ENCODE peak calls at places on chromosomes 13 and 19, in six cellular contexts. S, I, Q, R, D and N are unnamed samples.

GRCh38 chr19:45074744-45075143 is 1.5 kb downstream of the ZNF296 start:
- DNase-seq in S (no peak), R (no peak), Q (no peak), I (no peak), D (no peak), N (no peak)

GRCh38 chr19:4284176-4284958 is 5.3 kb downstream of the SHD start:
- DNase-seq in S (no peak), D (no peak), Q (peak; percentile 9), I (peak; percentile 88), R (no peak), N (no peak)

GRCh38 chr19:19670070-19670551 is 1.5 kb downstream of the ZNF101 start:
- DNase-seq in D (no peak), I (peak; percentile 44), S (no peak), Q (no peak), R (no peak), N (no peak)

GRCh38 chr13:45659536-45659935 is 42.6 kb upstream of the CBY2 start:
- DNase-seq in Q (no peak), S (no peak), I (no peak), D (no peak), R (no peak), N (no peak)

GRCh38 chr19:28820289-28820688 is 392.7 kb downstream of the UQCRFS1 start:
- DNase-seq in R (no peak), Q (no peak), D (no peak), I (no peak), S (no peak), N (no peak)

GRCh38 chr19:45682117-45682516 is 9.6 kb downstream of the SNRPD2 start:
- DNase-seq in I (no peak), S (no peak), Q (no peak), D (no peak), R (no peak), N (no peak)

GRCh38 chr19:55923556-55923955 is 8.6 kb downstream of the NLRP13 start:
- DNase-seq in D (no peak), I (no peak), R (no peak), Q (no peak), S (no peak), N (no peak)

GRCh38 chr19:18157465-18158063 is 4.6 kb downstream of the PIK3R2 start:
- DNase-seq in D (no peak), Q (no peak), S (peak; percentile 55), R (no peak), I (no peak), N (no peak)

GRCh38 chr19:54388001-54388802 is 23.5 kb upstream of the LAIR1 start:
- DNase-seq in R (no peak), D (no peak), Q (no peak), I (peak; percentile 63), S (no peak), N (no peak)

GRCh38 chr13:97385854-97386253 is 48.1 kb upstream of the RAP2A start:
- DNase-seq in Q (no peak), R (no peak), S (no peak), I (no peak), D (no peak), N (no peak)

GRCh38 chr13:49357694-49358093 is 86.2 kb downstream of the CAB39L start:
- DNase-seq in D (no peak), Q (peak; percentile 67), I (no peak), R (no peak), S (no peak), N (no peak)

GRCh38 chr13:40472427-40473220 is 193.8 kb downstream of the FOXO1 start:
- DNase-seq in Q (no peak), I (peak; percentile 39), S (no peak), D (no peak), R (no peak), N (no peak)

GRCh38 chr13:97121894-97122293 is 100.2 kb upstream of the MBNL2 start:
- DNase-seq in I (no peak), R (no peak), S (no peak), D (no peak), Q (peak; percentile 48), N (no peak)

GRCh38 chr13:105196052-105196451 is 1339.4 kb downstream of the EFNB2 start:
- DNase-seq in I (no peak), R (no peak), D (no peak), Q (peak; percentile 94), S (no peak), N (no peak)

GRCh38 chr13:81957121-81957520 is 1616.2 kb upstream of the SPRY2 start:
- DNase-seq in S (no peak), I (no peak), Q (no peak), R (no peak), D (no peak), N (no peak)

GRCh38 chr19:28359819-28360414 is 853.0 kb downstream of the UQCRFS1 start:
- DNase-seq in S (no peak), I (no peak), R (no peak), D (no peak), Q (no peak), N (no peak)

GRCh38 chr13:79749985-79750551 is 269.1 kb downstream of the NDFIP2 start:
- DNase-seq in Q (peak; percentile 96), R (no peak), I (peak; percentile 66), D (no peak), S (peak; percentile 49), N (no peak)

GRCh38 chr19:10086904-10087256 is 763 bp downstream of the SHFL start:
- DNase-seq in I (no peak), R (no peak), Q (no peak), S (peak; percentile 68), D (no peak), N (no peak)

GRCh38 chr19:29618871-29619270 is 12.8 kb downstream of the POP4 start:
- DNase-seq in D (no peak), S (no peak), I (no peak), Q (no peak), R (no peak), N (no peak)

GRCh38 chr13:23867027-23867491 is 22.1 kb downstream of the MIPEP start:
- DNase-seq in R (no peak), D (no peak), S (no peak), Q (peak; percentile 79), I (no peak), N (no peak)

GRCh38 chr19:47377801-47378200 is 28.7 kb downstream of the DHX34 start:
- DNase-seq in I (no peak), D (no peak), S (no peak), R (no peak), Q (no peak), N (no peak)

GRCh38 chr19:48746738-48747575 is at the start of gene IZUMO1:
- DNase-seq in I (peak; percentile 73), D (peak; percentile 33), Q (peak; percentile 94), S (peak; percentile 75), R (no peak), N (peak; percentile 43)

GRCh38 chr13:51826606-51827005 is 18.4 kb downstream of the TMEM272 start:
- DNase-seq in Q (no peak), R (no peak), S (no peak), I (no peak), D (no peak), N (no peak)

GRCh38 chr13:77529501-77529840 is 6.0 kb upstream of the SCEL start:
- DNase-seq in S (no peak), Q (no peak), R (no peak), D (no peak), I (no peak), N (no peak)

GRCh38 chr13:74129500-74130144 is 4.6 kb downstream of the KLF12 start:
- DNase-seq in Q (no peak), D (no peak), S (no peak), R (no peak), I (no peak), N (no peak)
- H3K27ac ChIP-seq in Q (no peak overlapping the region), D (peak overlapping the region; percentile 85), S (no peak overlapping the region), R (no peak overlapping the region), I (peak overlapping the region; percentile 15), N (peak overlapping the region; percentile 48)

DNA sequence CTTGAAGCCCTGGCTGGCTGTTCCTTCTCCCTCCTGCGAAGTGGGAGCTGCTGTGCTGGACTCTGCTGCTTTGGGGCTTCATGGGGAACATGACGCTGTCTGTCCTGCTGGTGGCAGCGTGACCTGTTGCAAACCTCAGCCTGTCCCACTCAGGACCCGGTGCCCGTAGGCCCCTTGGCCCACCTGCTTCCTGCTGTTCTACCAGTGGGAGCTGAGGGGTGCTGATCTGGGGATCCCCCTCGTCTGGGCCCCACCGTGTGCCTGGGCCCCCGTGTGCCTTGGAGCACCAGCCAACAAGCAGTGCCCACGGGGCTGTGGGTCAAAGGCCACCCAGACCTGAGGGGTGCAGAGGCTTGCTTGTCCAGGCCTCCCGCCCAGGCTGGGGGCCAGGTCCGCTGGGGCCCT is 5.3 kb downstream of the SPPL2B start:
- DNase-seq in I (no peak), R (no peak), Q (no peak), S (no peak), D (no peak), N (no peak)
- TF ChIP-seq CTCF in I (no peak), R (no peak), Q (no peak), S (no peak), D (no peak), N (no peak)

DNA sequence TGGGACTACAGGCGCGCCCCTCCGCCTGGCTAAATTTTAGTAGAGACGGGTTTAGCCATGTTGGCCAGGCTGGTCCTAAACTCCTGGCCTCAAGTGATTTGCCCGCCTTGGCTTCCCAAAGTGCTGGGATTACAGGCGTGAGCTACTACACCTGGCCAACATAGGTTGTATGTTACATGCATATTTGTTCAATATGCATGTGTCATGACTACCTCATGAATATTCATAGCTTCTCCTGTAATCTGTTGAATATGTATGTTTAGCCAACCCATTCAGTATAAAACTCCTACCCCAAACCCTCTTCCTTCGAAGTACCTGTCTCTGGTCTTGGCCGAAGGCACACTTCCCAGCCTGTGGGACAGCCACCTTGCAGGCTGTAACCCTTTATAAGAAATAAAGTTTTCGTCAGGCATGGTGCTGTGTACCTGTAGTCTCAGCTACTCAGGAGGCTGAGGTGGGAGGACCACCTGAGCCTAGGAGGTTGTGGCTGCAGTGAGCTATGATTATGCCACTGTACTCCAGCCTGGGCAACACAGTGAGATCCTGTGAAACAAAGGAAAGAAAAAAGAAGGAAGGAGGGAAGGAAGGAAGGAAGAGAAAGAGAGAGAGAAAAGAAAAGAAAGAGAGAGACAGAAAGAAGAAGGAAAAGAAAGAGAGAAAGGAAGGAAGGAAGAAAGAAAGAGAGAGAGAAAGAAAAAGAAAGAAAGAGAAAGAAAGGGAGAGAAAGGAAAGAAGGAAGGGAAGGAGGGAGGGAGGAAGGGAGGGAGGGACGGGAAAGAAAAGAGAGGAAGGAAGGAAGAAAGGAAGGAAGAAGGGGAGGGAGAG is 29.3 kb downstream of the GPR42 start:
- DNase-seq in D (no peak), S (no peak), R (no peak), I (peak; percentile 23), Q (no peak), N (no peak)
- H3K36me3 ChIP-seq in D (no peaks in the 10 kb centered on the region), S (no peaks in the 10 kb centered on the region), R (no peaks in the 10 kb centered on the region), I (no peaks in the 10 kb centered on the region), Q (no peaks in the 10 kb centered on the region), N (no peaks in the 10 kb centered on the region)

DNA sequence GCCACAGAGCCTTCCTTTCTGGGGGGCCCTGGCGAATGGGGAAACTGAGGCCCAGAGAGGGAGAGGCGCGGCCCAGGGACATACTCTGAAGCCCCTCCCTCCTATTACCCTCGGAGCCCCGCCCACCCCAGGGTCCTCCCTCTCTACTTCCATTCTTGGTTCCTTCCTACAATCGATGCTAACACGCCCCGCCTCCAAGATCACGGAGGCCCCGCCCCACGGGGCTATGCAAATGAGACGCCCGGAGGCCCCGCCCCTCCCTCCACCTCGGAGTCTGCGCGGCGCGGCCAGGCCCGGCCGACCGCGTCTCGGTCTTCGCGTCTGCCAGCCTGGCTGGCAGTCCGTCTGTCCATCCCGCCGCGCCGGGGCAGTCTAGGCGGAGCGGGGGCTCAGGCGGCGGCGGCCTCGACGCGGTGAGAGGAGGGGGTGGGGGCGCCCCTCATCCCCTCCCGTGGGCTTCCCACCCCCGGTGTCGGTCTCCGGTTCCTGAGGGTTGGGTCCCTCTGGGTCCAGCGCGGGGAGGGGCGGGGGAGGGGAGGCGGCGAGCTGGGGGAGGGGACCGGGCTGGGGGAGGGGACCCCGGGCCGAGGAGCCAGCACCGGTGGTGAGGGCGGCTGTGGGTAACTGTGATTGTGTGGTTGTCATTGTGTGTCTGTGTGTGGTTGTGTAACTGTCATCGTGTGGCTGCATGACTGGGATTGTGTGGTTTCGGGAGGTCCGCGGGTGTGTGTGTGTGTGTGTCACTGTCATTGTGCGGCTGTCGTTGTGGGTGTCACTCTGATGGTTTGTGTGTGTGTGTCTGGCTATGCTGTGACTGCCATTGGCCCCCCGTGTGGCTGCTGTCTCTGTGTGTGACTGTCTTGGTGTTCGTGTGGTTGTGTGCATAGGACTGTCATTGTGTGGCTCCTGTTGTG is at the start of gene PLPPR2:
- DNase-seq in S (peak; percentile 97), R (peak; percentile 52), D (peak; percentile 88), Q (peak; percentile 92), I (peak; percentile 94), N (peak; percentile 90)
- H3K27ac ChIP-seq in S (peak within 1 kb of the TSS; percentile 51), R (peak within 1 kb of the TSS; percentile 69), D (peak within 1 kb of the TSS; percentile 73), Q (no peak within 1 kb of the TSS), I (no peak within 1 kb of the TSS), N (peak within 1 kb of the TSS; percentile 54)